ENCODE peak calls at places on chromosome 16, in eight cellular contexts. J is AG08396; D is AG08395; G is epithelial cell of proximal tubule; V is body of pancreas; U is astrocyte of the spinal cord; R is activated CD4-positive, CD25-positive, alpha-beta regulatory T cell; M is iris pigment epithelial cell. S is an unnamed sample.

GRCh38 chr16:13873835-13874438 is 46.0 kb upstream of the ERCC4 start:
- DNase-seq in J (peak), D (no peak), G (no peak), V (no peak), U (peak), R (no peak), M (peak), S (no peak)

GRCh38 chr16:84661418-84662060 is 13.2 kb downstream of the KLHL36 start:
- DNase-seq in J (no peak), D (no peak), G (no peak), V (no peak), U (no peak), R (no peak), M (no peak), S (no peak)

GRCh38 chr16:68309798-68310197 is 948 bp downstream of the SLC7A6OS start:
- DNase-seq in J (no peak), D (no peak), G (no peak), V (no peak), U (no peak), R (no peak), M (no peak), S (no peak)

GRCh38 chr16:70523013-70523620 is at the start of gene COG4:
- DNase-seq in J (peak), D (peak), G (peak), V (peak), U (no peak), R (peak), M (peak), S (peak)

GRCh38 chr16:10964039-10964890 is 19.9 kb downstream of the CLEC16A start:
- DNase-seq in J (peak), D (peak), G (no peak), V (peak), U (peak), R (peak), M (peak), S (no peak)

GRCh38 chr16:73572135-73572534 is 524.2 kb upstream of the ZFHX3 start:
- DNase-seq in J (no peak), D (no peak), G (no peak), V (peak), U (no peak), R (no peak), M (no peak), S (no peak)

GRCh38 chr16:86091976-86092375 is 193.0 kb downstream of the IRF8 start:
- DNase-seq in J (no peak), D (no peak), G (no peak), V (no peak), U (no peak), R (no peak), M (no peak), S (no peak)

GRCh38 chr16:58855291-58855823 is 121.2 kb upstream of the GOT2 start:
- DNase-seq in J (no peak), D (no peak), G (no peak), V (no peak), U (no peak), R (no peak), M (no peak), S (no peak)

GRCh38 chr16:89020068-89020924 is 43.3 kb upstream of the CBFA2T3 start:
- DNase-seq in J (no peak), D (no peak), G (no peak), V (no peak), U (no peak), R (no peak), M (no peak), S (no peak)

GRCh38 chr16:12067714-12068401 is 91.3 kb downstream of the SNX29 start:
- DNase-seq in J (peak), D (peak), G (no peak), V (peak), U (peak), R (no peak), M (peak), S (no peak)

GRCh38 chr16:2090819-2091721 is 43.3 kb downstream of the TSC2 start:
- DNase-seq in J (peak), D (peak), G (no peak), V (peak), U (peak), R (no peak), M (peak), S (no peak)

GRCh38 chr16:57999971-58000705 is at the start of gene ZNF319:
- DNase-seq in J (peak), D (peak), G (no peak), V (no peak), U (no peak), R (no peak), M (peak), S (no peak)

GRCh38 chr16:8887952-8888560 is 5.9 kb downstream of the LITAFD start:
- DNase-seq in J (peak), D (peak), G (no peak), V (peak), U (peak), R (no peak), M (peak), S (no peak)

GRCh38 chr16:8892101-8892575 is 10.0 kb downstream of the LITAFD start:
- DNase-seq in J (no peak), D (no peak), G (no peak), V (no peak), U (no peak), R (no peak), M (no peak), S (no peak)

GRCh38 chr16:88533945-88534641 is 36.1 kb upstream of the ZC3H18 start:
- DNase-seq in J (peak), D (peak), G (no peak), V (no peak), U (peak), R (peak), M (peak), S (no peak)

GRCh38 chr16:646679-647172 is 2.4 kb upstream of the WDR90 start:
- DNase-seq in J (no peak), D (no peak), G (no peak), V (no peak), U (no peak), R (no peak), M (no peak), S (no peak)

GRCh38 chr16:2598133-2598641 is 60.4 kb downstream of the PDPK1 start:
- DNase-seq in J (no peak), D (no peak), G (no peak), V (no peak), U (no peak), R (no peak), M (no peak), S (peak)

GRCh38 chr16:85335584-85336492 is 223.6 kb upstream of the CIBAR2 start:
- DNase-seq in J (no peak), D (no peak), G (no peak), V (no peak), U (peak), R (no peak), M (peak), S (no peak)

GRCh38 chr16:57601801-57602478 is 26.5 kb upstream of the ADGRG1 start:
- DNase-seq in J (no peak), D (no peak), G (no peak), V (no peak), U (no peak), R (no peak), M (peak), S (peak)

GRCh38 chr16:80065565-80065964 is 465.0 kb upstream of the MAF start:
- DNase-seq in J (no peak), D (no peak), G (no peak), V (no peak), U (no peak), R (no peak), M (no peak), S (no peak)